ENCODE peak calls at places on chromosome 3, in seven cellular contexts. E is psoas muscle, T is heart right ventricle, S is brain microvascular endothelial cell, P is cardiac muscle cell, I is PC-3, Y is mucosa of descending colon. V is an unnamed sample.

GRCh38 chr3:16448691-16449090 is 64.8 kb downstream of the RFTN1 start:
- DNase-seq in I (peak), Y (peak), T (peak), E (peak), P (no peak), S (peak), V (peak)

GRCh38 chr3:127011270-127011992 is 28.5 kb downstream of the PLXNA1 start:
- DNase-seq in T (peak), S (no peak), P (no peak), E (peak), Y (no peak), I (no peak), V (peak)

GRCh38 chr3:195077611-195078540 is 193.1 kb downstream of the XXYLT1 start:
- DNase-seq in Y (no peak), S (no peak), I (no peak), P (no peak), T (no peak), E (peak), V (no peak)

GRCh38 chr3:50472958-50473357 is 30.5 kb downstream of the CACNA2D2 start:
- DNase-seq in S (no peak), E (no peak), I (no peak), T (no peak), P (no peak), Y (no peak), V (no peak)

GRCh38 chr3:141274411-141275031 is 42.9 kb downstream of the PXYLP1 start:
- DNase-seq in Y (no peak), I (no peak), P (no peak), E (no peak), T (no peak), S (no peak), V (no peak)

GRCh38 chr3:136577791-136578190 is 174.4 kb downstream of the STAG1 start:
- DNase-seq in I (no peak), S (no peak), Y (no peak), P (no peak), T (no peak), E (no peak), V (no peak)

GRCh38 chr3:197393711-197394110 is 95.3 kb upstream of the DLG1 start:
- DNase-seq in E (no peak), T (no peak), I (no peak), Y (no peak), S (no peak), P (no peak), V (no peak)

GRCh38 chr3:114645392-114645791 is 351.6 kb downstream of the TIGIT start:
- DNase-seq in S (no peak), Y (no peak), T (no peak), P (no peak), E (no peak), I (no peak), V (no peak)

GRCh38 chr3:46713898-46714552 is 3.6 kb downstream of the PRSS50 start:
- DNase-seq in P (no peak), Y (no peak), T (peak), I (no peak), S (no peak), E (peak), V (no peak)

GRCh38 chr3:66450389-66451022 is 50.3 kb downstream of the LRIG1 start:
- DNase-seq in E (peak), S (no peak), Y (no peak), P (no peak), I (peak), T (peak), V (no peak)

GRCh38 chr3:46695962-46696922 is 2.8 kb upstream of the ALS2CL start:
- DNase-seq in Y (no peak), S (peak), I (no peak), P (peak), E (peak), T (peak), V (no peak)

GRCh38 chr3:20648294-20648693 is 462.3 kb upstream of the SGO1 start:
- DNase-seq in Y (no peak), T (no peak), S (peak), E (no peak), P (no peak), I (peak), V (peak)

DNA sequence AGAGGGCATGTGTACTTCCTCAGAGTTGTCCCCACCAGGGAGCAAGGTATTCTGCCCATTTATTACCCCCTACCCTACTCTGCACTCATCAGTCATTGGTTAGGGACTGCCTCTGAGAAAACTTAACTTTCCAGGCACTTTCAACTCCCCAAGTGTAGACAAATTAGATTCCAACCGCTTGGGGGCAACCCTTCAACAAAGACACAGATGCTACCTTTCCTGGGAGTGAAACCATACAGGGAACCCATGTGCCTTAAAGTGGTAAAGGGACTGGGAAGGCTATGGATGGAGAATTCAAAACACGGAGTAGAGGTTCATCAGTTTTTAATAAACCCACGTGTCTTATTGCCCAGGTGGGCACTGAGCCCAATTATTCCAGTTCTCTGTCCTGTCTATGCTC is 19.4 kb upstream of the UBE2E2 start:
- DNase-seq in T (no peak), S (peak), E (no peak), P (peak), Y (no peak), I (peak), V (no peak)
- H3K4me3 ChIP-seq in T (no peak), S (no peak), E (no peak), P (no peak), Y (no peak), I (no peak), V (no peak)

GRCh38 chr3:72258786-72259185 is 473.8 kb upstream of the PROK2 start:
- DNase-seq in E (no peak), Y (no peak), T (no peak), S (no peak), P (no peak), I (no peak), V (no peak)

GRCh38 chr3:72258366-72258765 is 473.4 kb upstream of the PROK2 start:
- DNase-seq in Y (no peak), I (no peak), T (no peak), P (no peak), S (no peak), E (no peak), V (no peak)

GRCh38 chr3:72261566-72262564 is 476.9 kb upstream of the PROK2 start:
- DNase-seq in P (no peak), I (no peak), E (no peak), S (no peak), Y (no peak), T (no peak), V (no peak)

GRCh38 chr3:72260590-72260914 is 475.6 kb upstream of the PROK2 start:
- DNase-seq in P (no peak), T (no peak), E (no peak), S (no peak), I (no peak), Y (no peak), V (no peak)

DNA sequence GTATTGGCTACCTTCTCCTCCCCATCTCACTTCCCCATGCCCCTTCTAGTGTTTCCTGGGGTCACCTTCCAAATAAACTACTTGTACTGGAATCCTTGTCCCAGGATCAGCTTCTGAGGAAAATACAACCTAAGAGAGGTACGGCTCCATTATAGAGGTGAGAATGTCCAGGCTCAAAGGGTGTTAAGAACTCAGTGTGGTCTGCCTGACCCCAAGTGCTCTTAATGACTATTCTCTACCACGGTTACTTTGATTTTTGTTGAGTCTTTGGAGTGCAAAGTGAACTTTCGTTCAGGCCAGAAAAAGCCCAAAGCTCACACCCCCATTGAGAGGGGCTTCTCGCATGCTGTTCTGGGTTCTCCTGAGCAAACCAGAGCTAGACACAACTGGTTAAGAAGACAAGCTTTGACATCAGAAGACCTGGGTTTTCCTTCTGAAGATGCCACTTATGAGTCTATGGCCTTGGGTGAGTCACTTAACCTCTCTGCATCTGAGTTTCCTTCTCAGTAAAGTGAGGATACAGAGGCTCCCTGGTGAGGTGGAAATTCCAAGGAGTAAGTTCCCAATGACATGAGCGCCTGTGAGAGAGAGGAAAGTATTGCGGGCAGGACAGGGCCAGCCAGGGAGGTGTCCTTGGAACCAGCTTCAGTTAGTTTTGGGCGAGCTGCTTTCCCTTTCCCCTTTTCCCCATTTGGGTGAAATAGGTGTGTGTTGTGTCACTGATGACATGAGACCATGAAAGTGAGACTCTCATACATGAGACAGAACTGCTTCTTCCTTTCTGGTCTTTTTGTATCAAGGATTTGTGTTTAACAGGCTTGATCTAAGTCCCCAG is 475.0 kb upstream of the PROK2 start:
- DNase-seq in P (no peak), T (no peak), I (no peak), Y (no peak), S (no peak), E (no peak), V (no peak)
- H3K4me3 ChIP-seq in P (no peak), T (no peak), I (no peak), Y (no peak), S (no peak), E (no peak), V (no peak)

GRCh38 chr3:113218011-113218678 is 6.8 kb downstream of the BOC start:
- DNase-seq in I (no peak), T (no peak), S (no peak), Y (no peak), E (no peak), P (no peak), V (no peak)

GRCh38 chr3:113214227-113214626 is 2.9 kb downstream of the BOC start:
- DNase-seq in Y (no peak), T (no peak), S (no peak), P (no peak), E (no peak), I (no peak), V (no peak)

GRCh38 chr3:113218679-113219040 is 7.3 kb downstream of the BOC start:
- DNase-seq in E (no peak), I (no peak), Y (no peak), P (no peak), S (no peak), T (no peak), V (no peak)

GRCh38 chr3:113214917-113215595 is 3.7 kb downstream of the BOC start:
- DNase-seq in P (no peak), I (no peak), Y (no peak), E (no peak), T (no peak), S (no peak), V (no peak)

DNA sequence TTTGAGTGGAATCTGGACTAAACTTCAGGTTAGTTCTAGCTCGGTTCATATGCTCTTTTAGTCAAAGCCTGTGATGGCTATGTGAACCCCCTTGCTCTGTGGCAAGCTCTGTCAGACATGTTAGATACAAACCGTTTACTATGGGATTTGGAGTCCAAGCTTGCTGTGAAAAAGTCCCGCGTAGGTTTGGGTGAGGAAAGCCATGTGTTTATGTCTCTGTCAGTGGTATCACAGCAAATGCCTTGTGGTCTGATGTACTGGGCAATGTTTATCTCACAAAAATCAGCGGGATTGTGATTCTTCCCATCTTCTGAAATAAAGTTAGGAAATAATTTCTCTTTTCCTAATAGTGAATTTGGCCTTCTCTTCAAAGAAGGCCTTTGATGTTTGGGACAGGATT is 5.0 kb downstream of the BOC start:
- DNase-seq in Y (no peak), S (no peak), I (no peak), P (no peak), E (no peak), T (no peak), V (no peak)
- H3K4me3 ChIP-seq in Y (no peak), S (no peak), I (no peak), P (no peak), E (no peak), T (no peak), V (no peak)

GRCh38 chr3:87398226-87398774 is 121.9 kb upstream of the POU1F1 start:
- DNase-seq in I (no peak), P (no peak), Y (no peak), S (no peak), T (no peak), E (no peak), V (peak)

GRCh38 chr3:87397210-87397609 is 120.8 kb upstream of the POU1F1 start:
- DNase-seq in Y (no peak), I (peak), E (no peak), P (no peak), S (peak), T (no peak), V (peak)
- H3K4me3 ChIP-seq in Y (no peak), I (no peak), E (no peak), P (no peak), S (no peak), T (no peak), V (no peak)

DNA sequence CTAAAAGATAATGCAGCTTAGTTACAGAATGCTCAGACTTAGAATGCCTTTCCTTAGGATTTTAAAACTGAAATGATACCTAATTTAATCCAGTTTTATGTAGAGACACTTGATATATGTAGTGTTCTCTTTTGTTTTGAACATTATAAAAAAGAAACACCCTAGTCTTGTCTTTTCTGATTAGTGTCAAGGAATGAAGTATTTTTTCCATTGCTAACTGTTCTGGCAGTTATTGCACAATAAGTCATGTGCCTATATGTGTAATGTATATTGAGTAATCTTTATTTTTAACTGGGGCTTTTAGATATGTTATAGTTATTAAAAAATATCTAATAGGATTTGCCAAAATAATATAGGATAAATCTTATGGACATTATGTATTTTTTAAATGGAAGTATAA is 4.5 kb downstream of the ARL8B start:
- DNase-seq in Y (no peak), E (no peak), T (no peak), I (no peak), S (no peak), P (no peak), V (no peak)
- H3K4me3 ChIP-seq in Y (no peak), E (no peak), T (no peak), I (no peak), S (no peak), P (no peak), V (no peak)

GRCh38 chr3:120285508-120285841 is 453 bp upstream of the GPR156 start:
- DNase-seq in T (no peak), P (no peak), S (no peak), Y (no peak), E (no peak), I (no peak), V (no peak)
- H3K4me3 ChIP-seq in T (peak), P (peak), S (peak), Y (no peak), E (peak), I (peak), V (peak)

V was measured in skeletal muscle cell.